ENCODE peak calls at places on chromosomes 1 and 21, in seven cellular contexts. One of them, this sample, is unnamed.

GRCh38 chr1:218361298-218362065 is 16.3 kb downstream of the TGFB2 start:
- DNase-seq in CD8-positive, alpha-beta T cell: no peak
- DNase-seq in MM.1S: peak; percentile 29
- DNase-seq in IMR-90: peak; percentile 80
- DNase-seq in bronchial epithelial cell: peak; percentile 42
- DNase-seq in HFF-Myc: no peak
- DNase-seq in heart right ventricle: no peak
- DNase-seq in this sample: no peak

GRCh38 chr21:14881863-14882262 is 182.9 kb downstream of the NRIP1 start:
- DNase-seq in CD8-positive, alpha-beta T cell: no peak
- DNase-seq in MM.1S: no peak
- DNase-seq in IMR-90: no peak
- DNase-seq in bronchial epithelial cell: no peak
- DNase-seq in HFF-Myc: no peak
- DNase-seq in heart right ventricle: no peak
- DNase-seq in this sample: no peak

GRCh38 chr1:200474633-200475032 is 64.8 kb upstream of the ZNF281 start:
- DNase-seq in CD8-positive, alpha-beta T cell: no peak
- DNase-seq in MM.1S: no peak
- DNase-seq in IMR-90: no peak
- DNase-seq in bronchial epithelial cell: no peak
- DNase-seq in HFF-Myc: no peak
- DNase-seq in heart right ventricle: no peak
- DNase-seq in this sample: no peak

GRCh38 chr1:246689409-246689997 is 34.7 kb upstream of the SCCPDH start:
- DNase-seq in CD8-positive, alpha-beta T cell: peak; percentile 28
- DNase-seq in MM.1S: peak; percentile 84
- DNase-seq in IMR-90: peak; percentile 66
- DNase-seq in bronchial epithelial cell: peak; percentile 69
- DNase-seq in HFF-Myc: peak; percentile 43
- DNase-seq in heart right ventricle: peak; percentile 54
- DNase-seq in this sample: peak; percentile 76

GRCh38 chr1:51234721-51235425 is 1.2 kb upstream of the RNF11 start:
- DNase-seq in CD8-positive, alpha-beta T cell: peak; percentile 50
- DNase-seq in MM.1S: peak; percentile 73
- DNase-seq in IMR-90: peak; percentile 33
- DNase-seq in bronchial epithelial cell: peak; percentile 70
- DNase-seq in HFF-Myc: no peak
- DNase-seq in heart right ventricle: peak; percentile 44
- DNase-seq in this sample: peak; percentile 95

GRCh38 chr1:185632659-185633428 is 101.3 kb upstream of the HMCN1 start:
- DNase-seq in CD8-positive, alpha-beta T cell: no peak
- DNase-seq in MM.1S: no peak
- DNase-seq in IMR-90: peak; percentile 34
- DNase-seq in bronchial epithelial cell: peak; percentile 63
- DNase-seq in HFF-Myc: no peak
- DNase-seq in heart right ventricle: no peak
- DNase-seq in this sample: no peak

GRCh38 chr1:84611796-84612195 is 37.6 kb upstream of the CTBS start:
- DNase-seq in CD8-positive, alpha-beta T cell: no peak
- DNase-seq in MM.1S: peak; percentile 15
- DNase-seq in IMR-90: peak; percentile 78
- DNase-seq in bronchial epithelial cell: no peak
- DNase-seq in HFF-Myc: no peak
- DNase-seq in heart right ventricle: no peak
- DNase-seq in this sample: peak; percentile 58

GRCh38 chr1:3676581-3677410 is 24.5 kb downstream of the TP73 start:
- DNase-seq in CD8-positive, alpha-beta T cell: no peak
- DNase-seq in MM.1S: no peak
- DNase-seq in IMR-90: no peak
- DNase-seq in bronchial epithelial cell: no peak
- DNase-seq in HFF-Myc: no peak
- DNase-seq in heart right ventricle: peak; percentile 3
- DNase-seq in this sample: peak; percentile 97

GRCh38 chr1:216822480-216822879 is 99.3 kb upstream of the ESRRG start:
- DNase-seq in CD8-positive, alpha-beta T cell: no peak
- DNase-seq in MM.1S: no peak
- DNase-seq in IMR-90: no peak
- DNase-seq in bronchial epithelial cell: no peak
- DNase-seq in HFF-Myc: no peak
- DNase-seq in heart right ventricle: no peak
- DNase-seq in this sample: no peak

GRCh38 chr1:100219879-100220278 is 29.8 kb downstream of the DBT start:
- DNase-seq in CD8-positive, alpha-beta T cell: no peak
- DNase-seq in MM.1S: no peak
- DNase-seq in IMR-90: no peak
- DNase-seq in bronchial epithelial cell: peak; percentile 34
- DNase-seq in HFF-Myc: no peak
- DNase-seq in heart right ventricle: no peak
- DNase-seq in this sample: no peak

GRCh38 chr1:213135572-213135971 is 84.5 kb downstream of the RPS6KC1 start:
- DNase-seq in CD8-positive, alpha-beta T cell: no peak
- DNase-seq in MM.1S: no peak
- DNase-seq in IMR-90: peak; percentile 50
- DNase-seq in bronchial epithelial cell: peak; percentile 40
- DNase-seq in HFF-Myc: no peak
- DNase-seq in heart right ventricle: no peak
- DNase-seq in this sample: no peak

GRCh38 chr21:17467829-17468228 is 45.0 kb upstream of the CXADR start:
- DNase-seq in CD8-positive, alpha-beta T cell: no peak
- DNase-seq in MM.1S: no peak
- DNase-seq in IMR-90: peak; percentile 56
- DNase-seq in bronchial epithelial cell: peak; percentile 15
- DNase-seq in HFF-Myc: no peak
- DNase-seq in heart right ventricle: no peak
- DNase-seq in this sample: no peak
- H3K4me3 ChIP-seq in CD8-positive, alpha-beta T cell: no peak overlapping the region
- H3K4me3 ChIP-seq in MM.1S: no peak overlapping the region
- H3K4me3 ChIP-seq in IMR-90: no peak overlapping the region
- H3K4me3 ChIP-seq in bronchial epithelial cell: no peak overlapping the region
- H3K4me3 ChIP-seq in HFF-Myc: no peak overlapping the region
- H3K4me3 ChIP-seq in heart right ventricle: peak overlapping the region; percentile 26
- H3K4me3 ChIP-seq in this sample: no peak overlapping the region

DNA sequence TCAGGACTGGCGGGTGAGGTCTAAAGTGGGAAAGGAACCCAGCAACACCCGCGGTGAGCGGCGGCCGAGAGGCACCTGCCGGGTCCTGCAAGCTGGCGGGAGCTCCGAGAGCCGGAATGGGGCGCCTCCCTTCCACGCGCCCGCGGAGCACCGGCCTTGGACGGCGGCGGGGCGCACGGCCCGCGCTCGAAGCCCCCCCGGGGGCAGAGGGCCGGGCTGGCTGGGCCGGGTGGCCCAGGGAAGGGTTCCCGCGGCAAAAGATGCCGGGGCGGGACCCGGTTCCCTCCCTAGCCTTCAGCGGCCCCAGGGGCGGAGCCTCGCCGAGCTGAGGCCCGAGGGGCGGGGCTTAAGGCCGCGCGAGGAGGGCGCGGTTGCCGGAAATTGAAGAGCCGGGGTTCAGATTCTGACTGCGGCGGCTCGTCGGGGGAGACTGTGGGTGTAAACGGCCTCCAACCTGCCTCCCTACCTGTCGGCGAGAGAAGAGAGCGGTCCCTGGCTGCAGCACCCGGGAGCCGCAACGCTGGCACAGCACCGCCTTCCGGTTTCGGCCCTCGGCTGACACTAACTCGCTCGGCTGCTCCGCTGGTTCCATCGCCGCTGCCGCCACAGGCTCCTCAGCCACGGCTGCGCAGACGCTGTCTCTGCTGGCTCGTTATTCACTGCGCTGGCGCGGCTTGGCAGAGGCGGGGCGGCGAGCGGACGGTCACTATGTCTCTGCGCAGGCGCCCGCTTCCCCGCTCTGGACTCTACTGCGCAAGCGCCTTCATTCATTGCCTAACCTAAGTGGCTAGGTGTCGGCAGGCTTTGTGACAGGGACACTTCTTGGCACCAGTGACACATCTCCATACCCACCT is at the start of gene RABIF:
- DNase-seq in CD8-positive, alpha-beta T cell: peak; percentile 96
- DNase-seq in MM.1S: peak; percentile 100
- DNase-seq in IMR-90: peak; percentile 91
- DNase-seq in bronchial epithelial cell: peak; percentile 89
- DNase-seq in HFF-Myc: peak; percentile 73
- DNase-seq in heart right ventricle: peak; percentile 97
- DNase-seq in this sample: peak; percentile 97
- TF ChIP-seq CTCF in CD8-positive, alpha-beta T cell: no peak
- TF ChIP-seq CTCF in MM.1S: peak; percentile 6
- TF ChIP-seq CTCF in IMR-90: peak; percentile 32
- TF ChIP-seq CTCF in bronchial epithelial cell: peak; percentile 43
- TF ChIP-seq CTCF in HFF-Myc: no peak
- TF ChIP-seq CTCF in heart right ventricle: peak; percentile 59
- TF ChIP-seq CTCF in this sample: no peak

DNA sequence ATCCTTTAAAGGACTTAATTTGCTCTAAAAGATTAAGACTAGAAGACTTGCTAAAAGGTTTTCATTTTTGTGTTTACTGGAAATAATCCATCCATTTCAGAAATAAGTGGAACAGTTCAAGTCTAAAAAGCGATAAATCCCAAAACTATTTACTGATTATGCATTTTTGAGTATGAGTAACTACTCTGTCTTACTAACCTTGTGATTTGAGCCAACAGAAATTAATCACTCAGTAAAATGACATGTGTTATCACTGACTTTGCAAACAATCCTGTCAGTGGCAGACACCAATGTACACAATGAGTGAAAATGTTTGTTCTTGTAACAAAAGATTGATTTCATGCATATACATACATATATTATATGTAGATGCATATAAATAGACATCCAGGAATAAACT is 218.0 kb downstream of the DENND1B start:
- DNase-seq in CD8-positive, alpha-beta T cell: no peak
- DNase-seq in MM.1S: no peak
- DNase-seq in IMR-90: peak; percentile 45
- DNase-seq in bronchial epithelial cell: peak; percentile 87
- DNase-seq in HFF-Myc: no peak
- DNase-seq in heart right ventricle: no peak
- DNase-seq in this sample: no peak
- H3K4me3 ChIP-seq in CD8-positive, alpha-beta T cell: no peak overlapping the region
- H3K4me3 ChIP-seq in MM.1S: no peak overlapping the region
- H3K4me3 ChIP-seq in IMR-90: no peak overlapping the region
- H3K4me3 ChIP-seq in bronchial epithelial cell: no peak overlapping the region
- H3K4me3 ChIP-seq in HFF-Myc: no peak overlapping the region
- H3K4me3 ChIP-seq in heart right ventricle: no peak overlapping the region
- H3K4me3 ChIP-seq in this sample: no peak overlapping the region

DNA sequence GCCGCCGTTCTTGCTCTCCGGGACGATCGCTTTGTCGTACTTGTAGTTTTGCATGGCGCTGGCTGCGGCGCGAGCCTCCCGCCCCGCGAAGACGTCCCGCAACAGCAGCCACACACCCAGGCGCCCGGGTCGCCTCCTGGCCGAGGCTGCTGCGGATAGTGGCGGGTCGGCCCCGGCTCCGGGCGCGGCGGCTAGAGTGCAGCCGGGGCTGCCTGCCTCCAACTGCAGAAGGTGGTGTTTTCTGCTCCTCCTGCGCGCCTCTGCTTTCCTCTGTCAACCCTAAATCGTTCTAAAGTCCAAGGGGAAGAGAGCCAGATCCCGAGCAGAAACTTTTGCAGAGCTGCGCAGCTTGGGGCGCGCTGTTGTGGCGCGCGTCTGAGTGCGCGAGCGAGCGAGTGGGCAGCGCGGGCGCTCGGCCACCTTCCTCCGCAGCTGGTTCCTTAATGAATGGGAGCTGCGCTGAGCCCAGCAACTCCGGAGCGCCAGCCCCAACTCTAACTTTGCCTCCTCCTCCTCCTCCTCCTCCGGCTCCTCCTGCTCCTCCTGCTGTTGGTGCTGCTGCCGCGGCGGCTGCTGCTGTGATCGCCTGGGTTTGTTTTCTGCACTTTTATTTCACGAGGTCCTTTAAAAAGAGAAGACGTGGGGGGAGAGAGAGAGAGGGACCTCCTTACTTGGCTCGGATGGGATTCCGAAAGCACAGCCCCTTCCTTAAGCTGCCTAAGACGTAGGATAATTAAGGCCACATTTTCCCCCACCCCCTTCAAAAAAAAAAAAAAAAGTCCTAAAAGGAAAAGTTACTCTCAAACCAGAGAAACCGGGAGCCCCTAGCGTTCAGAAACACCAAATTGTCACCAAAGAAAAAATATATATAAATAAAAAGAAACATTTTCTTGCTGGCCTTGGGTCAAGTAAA is at the start of gene PLPP3:
- DNase-seq in CD8-positive, alpha-beta T cell: no peak
- DNase-seq in MM.1S: peak; percentile 78
- DNase-seq in IMR-90: peak; percentile 94
- DNase-seq in bronchial epithelial cell: peak; percentile 74
- DNase-seq in HFF-Myc: peak; percentile 70
- DNase-seq in heart right ventricle: peak; percentile 86
- DNase-seq in this sample: peak; percentile 39
- TF ChIP-seq CTCF in CD8-positive, alpha-beta T cell: no peak
- TF ChIP-seq CTCF in MM.1S: peak; percentile 26
- TF ChIP-seq CTCF in IMR-90: peak; percentile 61
- TF ChIP-seq CTCF in bronchial epithelial cell: peak; percentile 50
- TF ChIP-seq CTCF in HFF-Myc: no peak
- TF ChIP-seq CTCF in heart right ventricle: peak; percentile 63
- TF ChIP-seq CTCF in this sample: peak; percentile 1

GRCh38 chr1:183476081-183476480 is 3.8 kb downstream of the SMG7 start:
- DNase-seq in CD8-positive, alpha-beta T cell: no peak
- DNase-seq in MM.1S: no peak
- DNase-seq in IMR-90: no peak
- DNase-seq in bronchial epithelial cell: no peak
- DNase-seq in HFF-Myc: no peak
- DNase-seq in heart right ventricle: no peak
- DNase-seq in this sample: no peak

GRCh38 chr1:183484254-183484653 is 12.0 kb downstream of the SMG7 start:
- DNase-seq in CD8-positive, alpha-beta T cell: no peak
- DNase-seq in MM.1S: no peak
- DNase-seq in IMR-90: no peak
- DNase-seq in bronchial epithelial cell: no peak
- DNase-seq in HFF-Myc: no peak
- DNase-seq in heart right ventricle: no peak
- DNase-seq in this sample: no peak

GRCh38 chr1:183477986-183478781 is 5.9 kb downstream of the SMG7 start:
- DNase-seq in CD8-positive, alpha-beta T cell: no peak
- DNase-seq in MM.1S: peak; percentile 67
- DNase-seq in IMR-90: no peak
- DNase-seq in bronchial epithelial cell: no peak
- DNase-seq in HFF-Myc: no peak
- DNase-seq in heart right ventricle: no peak
- DNase-seq in this sample: peak; percentile 75

GRCh38 chr1:183483224-183483623 is 10.9 kb downstream of the SMG7 start:
- DNase-seq in CD8-positive, alpha-beta T cell: no peak
- DNase-seq in MM.1S: no peak
- DNase-seq in IMR-90: no peak
- DNase-seq in bronchial epithelial cell: no peak
- DNase-seq in HFF-Myc: no peak
- DNase-seq in heart right ventricle: no peak
- DNase-seq in this sample: no peak

GRCh38 chr1:183480971-183481431 is 8.7 kb downstream of the SMG7 start:
- DNase-seq in CD8-positive, alpha-beta T cell: no peak
- DNase-seq in MM.1S: no peak
- DNase-seq in IMR-90: peak; percentile 19
- DNase-seq in bronchial epithelial cell: peak; percentile 61
- DNase-seq in HFF-Myc: no peak
- DNase-seq in heart right ventricle: no peak
- DNase-seq in this sample: peak; percentile 50
- H3K4me3 ChIP-seq in CD8-positive, alpha-beta T cell: no peak overlapping the region
- H3K4me3 ChIP-seq in MM.1S: peak overlapping the region; percentile 9
- H3K4me3 ChIP-seq in IMR-90: no peak overlapping the region
- H3K4me3 ChIP-seq in bronchial epithelial cell: no peak overlapping the region
- H3K4me3 ChIP-seq in HFF-Myc: no peak overlapping the region
- H3K4me3 ChIP-seq in heart right ventricle: no peak overlapping the region
- H3K4me3 ChIP-seq in this sample: peak overlapping the region; percentile 33

GRCh38 chr1:145849356-145850165 is 4.1 kb downstream of the NUDT17 start:
- DNase-seq in CD8-positive, alpha-beta T cell: no peak
- DNase-seq in MM.1S: no peak
- DNase-seq in IMR-90: peak; percentile 66
- DNase-seq in bronchial epithelial cell: peak; percentile 59
- DNase-seq in HFF-Myc: no peak
- DNase-seq in heart right ventricle: no peak
- DNase-seq in this sample: no peak
- TF ChIP-seq CTCF in CD8-positive, alpha-beta T cell: peak; percentile 15
- TF ChIP-seq CTCF in MM.1S: peak; percentile 59
- TF ChIP-seq CTCF in IMR-90: peak; percentile 33
- TF ChIP-seq CTCF in bronchial epithelial cell: peak; percentile 54
- TF ChIP-seq CTCF in HFF-Myc: peak; percentile 51
- TF ChIP-seq CTCF in heart right ventricle: peak; percentile 25
- TF ChIP-seq CTCF in this sample: peak; percentile 38